ENCODE peak calls at places on chromosomes 2 and 18, in six cellular contexts. W is activated CD8-positive, alpha-beta memory T cell treated with anti-CD3 and anti-CD28 coated beads, Interleukin-2, amount 10 ng/mL, durations not matched to agents 7 days and 5 days; P is heart left ventricle; A is K562; H is stimulated activated memory B cell treated with anti-CD40 and anti-IgM and Interleukin-4, amounts not matched to agents 10 μg/mL and 1 μg/mL and 100 μg/mL, for 72 hours; B is CD8-positive, alpha-beta T cell. L is an unnamed sample.

GRCh38 chr2:192195548-192196418 is 1.1 kb upstream of the TMEFF2 start:
- ATAC-seq in W (peak; percentile 25), P (no peak), A (peak; percentile 33), H (no peak), B (peak; percentile 35), L (peak; percentile 29)

GRCh38 chr18:39105095-39105494 is 1539.5 kb upstream of the CELF4 start:
- ATAC-seq in W (no peak), P (no peak), A (no peak), H (no peak), B (no peak), L (no peak)

GRCh38 chr2:65658871-65659270 is 226.5 kb upstream of the SPRED2 start:
- ATAC-seq in W (no peak), P (no peak), A (no peak), H (no peak), B (no peak), L (no peak)

GRCh38 chr2:223822818-223823217 is 14.6 kb downstream of the AP1S3 start:
- ATAC-seq in W (no peak), P (no peak), A (no peak), H (peak; percentile 79), B (no peak), L (no peak)

GRCh38 chr2:51003345-51004192 is 28.4 kb downstream of the NRXN1 start:
- ATAC-seq in W (no peak), P (no peak), A (no peak), H (no peak), B (no peak), L (no peak)

GRCh38 chr2:61677306-61677705 is 139.2 kb upstream of the XPO1 start:
- ATAC-seq in W (no peak), P (no peak), A (no peak), H (no peak), B (no peak), L (no peak)

GRCh38 chr2:214504599-214505376 is 93.9 kb downstream of the VWC2L start:
- ATAC-seq in W (no peak), P (peak; percentile 78), A (no peak), H (no peak), B (no peak), L (no peak)

GRCh38 chr2:238418196-238418998 is 8.3 kb upstream of the ASB1 start:
- ATAC-seq in W (no peak), P (no peak), A (no peak), H (no peak), B (no peak), L (no peak)

GRCh38 chr2:53859354-53860159 is at the start of gene GPR75:
- ATAC-seq in W (no peak), P (no peak), A (no peak), H (peak; percentile 67), B (no peak), L (no peak)

GRCh38 chr2:120323807-120324399 is 22.0 kb upstream of the INHBB start:
- ATAC-seq in W (no peak), P (no peak), A (peak; percentile 59), H (peak; percentile 6), B (no peak), L (no peak)

GRCh38 chr18:2825613-2826205 is 21.1 kb upstream of the EMILIN2 start:
- ATAC-seq in W (no peak), P (no peak), A (peak; percentile 36), H (no peak), B (no peak), L (no peak)

GRCh38 chr2:162890690-162891311 is 52.2 kb upstream of the KCNH7 start:
- ATAC-seq in W (no peak), P (no peak), A (peak; percentile 58), H (no peak), B (no peak), L (peak; percentile 37)

GRCh38 chr2:9772999-9773904 is 70.0 kb upstream of the TAF1B start:
- ATAC-seq in W (no peak), P (no peak), A (no peak), H (no peak), B (no peak), L (no peak)